ENCODE peak calls at places on chromosomes 7 and 10, in four cellular contexts. D is fibroblast of villous mesenchyme, J is A673, G is GM12878. M is an unnamed sample.

GRCh38 chr7:44953156-44953555 is 25.7 kb downstream of the MYO1G start:
- DNase-seq in D (no peak), G (no peak), J (no peak), M (no peak)

GRCh38 chr7:120320218-120320961 is 47.4 kb downstream of the KCND2 start:
- DNase-seq in J (no peak), G (no peak), D (no peak), M (no peak)

GRCh38 chr10:11683529-11684320 is 58.5 kb upstream of the ECHDC3 start:
- DNase-seq in G (no peak), D (no peak), J (no peak), M (no peak)

GRCh38 chr10:132836832-132837540 is 51.0 kb upstream of the NKX6-2 start:
- DNase-seq in D (peak), J (peak), G (no peak), M (no peak)

GRCh38 chr10:28676297-28676967 is 889 bp upstream of the BAMBI start:
- DNase-seq in J (peak), G (no peak), D (no peak), M (no peak)

GRCh38 chr7:75722381-75722780 is 16.4 kb downstream of the HIP1 start:
- DNase-seq in D (no peak), J (no peak), G (no peak), M (no peak)

GRCh38 chr7:132757778-132758177 is 181.5 kb upstream of the PLXNA4 start:
- DNase-seq in J (no peak), D (no peak), G (no peak), M (no peak)

GRCh38 chr10:129955591-129956284 is 8.3 kb downstream of the EBF3 start:
- DNase-seq in G (no peak), J (no peak), D (no peak), M (no peak)

GRCh38 chr7:89385414-89385813 is 589.9 kb upstream of the TEX47 start:
- DNase-seq in D (no peak), G (no peak), J (no peak), M (no peak)

GRCh38 chr10:44660271-44660670 is 250.9 kb upstream of the TMEM72 start:
- DNase-seq in D (peak), G (no peak), J (no peak), M (no peak)

DNA sequence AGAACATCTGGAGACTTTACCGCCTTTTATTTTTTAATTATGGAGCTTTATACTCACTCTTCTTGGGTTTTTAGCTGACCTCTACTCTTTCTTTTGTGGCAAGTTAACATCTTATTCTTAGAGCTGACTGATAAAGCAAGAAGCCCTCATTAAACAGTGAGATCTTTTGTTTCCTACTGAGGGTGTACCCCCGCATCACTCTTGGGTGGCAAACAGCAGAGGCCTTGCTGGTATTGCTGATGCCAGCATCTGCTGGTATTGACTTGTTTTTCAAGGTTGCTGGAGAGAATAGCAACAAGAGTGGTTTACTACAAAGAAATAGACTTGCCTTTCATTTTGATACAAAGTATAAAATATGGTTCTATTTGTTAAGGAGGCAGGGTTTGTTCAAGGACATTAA is 154.7 kb downstream of the ARID5B start:
- DNase-seq in J (no peak), G (no peak), D (no peak), M (no peak)
- H3K4me3 ChIP-seq in J (peak), G (no peak), D (peak), M (no peak)

DNA sequence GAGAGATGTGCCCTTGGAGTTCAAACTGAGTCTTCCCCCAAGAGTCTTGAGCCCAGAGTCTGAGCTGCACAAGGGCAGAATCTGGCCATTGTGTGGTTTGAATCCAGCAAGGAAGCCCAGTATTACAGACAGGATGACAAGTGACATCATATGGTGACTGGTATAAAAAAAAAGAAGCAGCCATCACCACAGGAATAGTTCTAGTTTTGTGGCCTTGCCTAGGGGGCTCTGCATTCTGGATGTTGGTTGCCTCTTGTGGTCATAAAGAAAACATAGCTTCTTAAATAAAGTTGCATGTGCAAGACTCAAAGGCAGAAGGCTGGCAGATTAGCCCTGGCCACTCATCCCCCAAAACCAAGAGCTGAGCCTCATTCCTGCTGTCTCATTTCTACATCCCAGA is 16.8 kb upstream of the LRRC72 start:
- DNase-seq in D (no peak), G (no peak), J (peak), M (no peak)
- TF ChIP-seq CTCF in D (no peak), G (no peak), J (peak), M (no peak)

GRCh38 chr10:70359017-70359550 is 23.3 kb downstream of the LRRC20 start:
- DNase-seq in G (no peak), J (no peak), D (no peak), M (no peak)
- H3K4me3 ChIP-seq in G (no peak), J (no peak), D (no peak), M (no peak)

DNA sequence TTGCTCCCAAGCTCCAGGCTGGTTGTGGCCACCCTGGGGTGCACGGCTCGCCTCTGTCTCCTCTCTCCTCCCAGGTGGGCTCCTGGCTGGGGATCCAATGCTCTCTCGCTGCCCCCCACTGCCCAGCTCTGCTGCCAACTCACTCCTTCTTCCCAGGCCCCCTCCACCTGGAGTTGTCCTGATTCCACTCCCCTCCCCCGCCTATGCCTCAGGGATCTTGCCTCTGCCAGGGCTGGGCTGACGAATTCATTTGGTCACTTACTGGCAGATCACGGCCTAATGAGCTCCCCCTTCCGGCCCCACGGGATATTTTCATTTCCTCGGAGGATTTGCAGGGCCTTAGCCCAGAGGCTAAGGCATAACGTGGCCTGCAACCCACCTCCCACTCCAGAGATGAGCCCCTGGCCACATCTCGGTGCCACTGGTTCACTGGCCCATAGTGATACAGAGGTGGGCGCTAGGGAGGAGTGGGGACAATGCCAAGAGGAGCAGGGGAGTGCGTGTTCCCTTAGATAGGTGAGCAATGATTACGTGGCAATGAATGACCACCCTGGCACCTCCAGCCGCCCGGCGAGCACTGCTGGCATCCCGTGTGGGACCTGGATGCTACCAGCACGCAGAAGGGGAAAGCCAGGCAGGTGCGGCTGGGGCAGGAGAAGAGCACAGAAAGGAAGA is 344.6 kb upstream of the SHH start:
- DNase-seq in G (no peak), J (peak), D (no peak), M (no peak)
- TF ChIP-seq CTCF in G (peak), J (peak), D (no peak), M (no peak)

GRCh38 chr7:81284576-81284975 is 365.7 kb upstream of the SEMA3C start:
- DNase-seq in G (no peak), J (no peak), D (peak), M (peak)
- H3K4me3 ChIP-seq in G (no peak), J (no peak), D (no peak), M (no peak)

GRCh38 chr7:99521399-99521798 is 16.9 kb downstream of the ZKSCAN5 start:
- DNase-seq in G (no peak), D (no peak), J (no peak), M (no peak)

GRCh38 chr7:99531354-99531765 is 20.6 kb downstream of the FAM200A start:
- DNase-seq in J (no peak), D (peak), G (no peak), M (no peak)

GRCh38 chr7:99525713-99526440 is 21.4 kb downstream of the ZKSCAN5 start:
- DNase-seq in D (peak), G (no peak), J (no peak), M (peak)
- TF ChIP-seq CTCF in D (peak), G (peak), J (peak), M (peak)

GRCh38 chr7:121328508-121329459 is at the start of gene WNT16:
- DNase-seq in J (no peak), G (no peak), D (no peak), M (no peak)
- H3K4me3 ChIP-seq in J (peak), G (peak), D (peak), M (peak)

DNA sequence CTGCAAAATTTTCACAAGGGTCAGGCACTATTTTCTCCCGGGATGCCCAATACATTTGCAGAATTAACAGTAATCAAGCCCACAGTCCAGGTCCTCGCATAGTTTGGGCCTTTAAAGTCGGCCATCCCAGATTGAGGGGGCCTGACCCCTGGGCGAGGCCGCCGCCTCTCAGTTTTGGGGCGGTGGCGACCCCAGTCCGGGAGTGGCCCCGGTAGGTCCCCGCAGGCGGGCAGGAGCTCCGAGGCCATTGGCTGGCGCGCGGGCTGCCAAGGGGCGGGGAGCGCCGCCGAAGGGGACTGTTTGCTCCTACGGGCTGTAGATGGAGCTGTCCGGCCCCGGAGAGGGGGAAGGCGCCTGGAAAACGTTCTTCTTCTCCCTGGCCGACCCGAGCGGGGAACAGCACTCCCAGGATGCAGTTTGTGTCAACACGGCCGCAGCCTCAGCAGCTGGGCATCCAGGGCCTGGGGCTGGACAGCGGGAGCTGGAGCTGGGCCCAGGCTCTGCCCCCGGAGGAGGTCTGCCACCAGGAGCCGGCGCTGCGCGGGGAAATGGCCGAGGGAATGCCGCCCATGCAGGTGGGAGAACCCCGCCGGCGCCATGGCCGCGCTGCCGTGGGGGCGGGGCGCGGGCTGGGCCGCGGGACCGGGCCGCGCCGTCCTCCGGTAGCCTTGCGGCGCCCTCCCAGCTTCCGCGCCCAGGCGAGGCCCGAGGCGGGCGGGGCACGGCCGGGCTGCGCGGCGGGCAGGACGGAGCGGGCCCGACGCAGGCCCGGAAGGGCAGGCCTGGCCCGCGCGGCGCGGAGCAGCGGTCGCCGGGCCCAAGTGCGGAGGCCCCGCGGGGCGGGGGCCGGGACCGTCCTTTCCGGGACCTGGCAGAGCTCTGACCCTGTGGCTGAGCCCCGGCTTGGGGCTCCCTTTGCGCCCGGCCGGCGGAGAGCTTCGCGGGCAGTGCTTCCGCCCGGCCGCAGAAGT is at the start of gene ZNF282:
- DNase-seq in D (peak), J (peak), G (peak), M (peak)
- TF ChIP-seq CTCF in D (peak), J (peak), G (peak), M (peak)